ENCODE peak calls at places on chromosomes 2 and 18, in ten cellular contexts. B is NCI-H2029; S is fibroblast of gingiva; M is T-helper 2 cell; Z is endothelial cell; W is RPMI8226; L is stimulated activated CD8-positive, alpha-beta memory T cell treated with anti-CD3 and anti-CD28 coated beads, Interleukin-15, amount 100 ng/mL, for 24 hours; J is Kasumi-1; X is HFF-Myc; D is NCI-H2171 treated with DMSO at 0.1 percent for 48 hours. P is an unnamed sample.

GRCh38 chr18:71450258-71450657 is 1093.9 kb downstream of the CBLN2 start:
- DNase-seq in B (no peak), S (no peak), M (no peak), Z (no peak), W (no peak), L (no peak), J (no peak), X (no peak), D (no peak), P (no peak)

GRCh38 chr2:240655931-240656886 is 26.5 kb downstream of the AQP12B start:
- DNase-seq in B (no peak), S (no peak), M (no peak), Z (no peak), W (no peak), L (no peak), J (no peak), X (no peak), D (no peak), P (no peak)

GRCh38 chr18:59885579-59886163 is 14.1 kb upstream of the PMAIP1 start:
- DNase-seq in B (no peak), S (peak), M (no peak), Z (no peak), W (peak), L (no peak), J (peak), X (peak), D (no peak), P (peak)

GRCh38 chr2:179877601-179878364 is 16.4 kb upstream of the ZNF385B start:
- DNase-seq in B (no peak), S (no peak), M (no peak), Z (no peak), W (no peak), L (no peak), J (no peak), X (no peak), D (no peak), P (no peak)

GRCh38 chr2:32564417-32565035 is 63.3 kb upstream of the TTC27 start:
- DNase-seq in B (no peak), S (no peak), M (no peak), Z (no peak), W (no peak), L (no peak), J (no peak), X (no peak), D (no peak), P (no peak)

GRCh38 chr2:209368924-209369323 is 54.9 kb upstream of the MAP2 start:
- DNase-seq in B (peak), S (peak), M (no peak), Z (no peak), W (peak), L (no peak), J (no peak), X (peak), D (no peak), P (peak)

GRCh38 chr2:216215991-216216390 is 106.8 kb downstream of the XRCC5 start:
- DNase-seq in B (no peak), S (no peak), M (no peak), Z (no peak), W (peak), L (no peak), J (peak), X (peak), D (peak), P (peak)

GRCh38 chr2:239793851-239794250 is 231.3 kb downstream of the NDUFA10 start:
- DNase-seq in B (no peak), S (no peak), M (no peak), Z (no peak), W (no peak), L (no peak), J (no peak), X (no peak), D (no peak), P (no peak)

GRCh38 chr2:240711296-240711695 is 19.6 kb downstream of the AQP12A start:
- DNase-seq in B (no peak), S (no peak), M (no peak), Z (no peak), W (no peak), L (no peak), J (no peak), X (no peak), D (no peak), P (no peak)

GRCh38 chr18:36692331-36692730 is 136.5 kb downstream of the TPGS2 start:
- DNase-seq in B (no peak), S (peak), M (no peak), Z (no peak), W (no peak), L (no peak), J (no peak), X (peak), D (no peak), P (no peak)

GRCh38 chr2:18498531-18498930 is 61.9 kb downstream of the RDH14 start:
- DNase-seq in B (no peak), S (no peak), M (no peak), Z (no peak), W (no peak), L (no peak), J (no peak), X (no peak), D (no peak), P (peak)

GRCh38 chr2:239285071-239285931 is 115.5 kb downstream of the HDAC4 start:
- DNase-seq in B (no peak), S (no peak), M (no peak), Z (no peak), W (no peak), L (no peak), J (peak), X (no peak), D (no peak), P (no peak)

GRCh38 chr18:2912357-2913299 is 65.8 kb downstream of the EMILIN2 start:
- DNase-seq in B (no peak), S (no peak), M (no peak), Z (no peak), W (no peak), L (no peak), J (no peak), X (no peak), D (no peak), P (no peak)

GRCh38 chr2:233816334-233816733 is 38.0 kb downstream of the HJURP start:
- DNase-seq in B (no peak), S (no peak), M (no peak), Z (no peak), W (no peak), L (no peak), J (no peak), X (no peak), D (peak), P (no peak)

GRCh38 chr2:188610827-188611226 is 319.2 kb downstream of the GULP1 start:
- DNase-seq in B (no peak), S (no peak), M (no peak), Z (no peak), W (no peak), L (no peak), J (no peak), X (no peak), D (no peak), P (peak)

GRCh38 chr2:3254438-3254941 is 123.1 kb downstream of the EIPR1 start:
- DNase-seq in B (no peak), S (no peak), M (no peak), Z (no peak), W (no peak), L (no peak), J (no peak), X (no peak), D (peak), P (no peak)

GRCh38 chr2:175805442-175806114 is 196.5 kb downstream of the LNPK start:
- DNase-seq in B (no peak), S (no peak), M (no peak), Z (no peak), W (no peak), L (no peak), J (no peak), X (no peak), D (no peak), P (no peak)

GRCh38 chr2:25982273-25982967 is at the start of gene KIF3C:
- DNase-seq in B (peak), S (peak), M (peak), Z (peak), W (peak), L (peak), J (peak), X (no peak), D (peak), P (peak)

GRCh38 chr2:61887684-61888303 is 662 bp downstream of the CCT4 start:
- DNase-seq in B (no peak), S (peak), M (no peak), Z (no peak), W (peak), L (no peak), J (no peak), X (no peak), D (no peak), P (peak)

GRCh38 chr2:228938629-228939028 is 332.5 kb downstream of the PID1 start:
- DNase-seq in B (no peak), S (peak), M (no peak), Z (no peak), W (no peak), L (no peak), J (no peak), X (peak), D (no peak), P (no peak)

GRCh38 chr2:26314243-26314642 is 31.7 kb upstream of the SELENOI start:
- DNase-seq in B (no peak), S (no peak), M (no peak), Z (no peak), W (peak), L (no peak), J (no peak), X (no peak), D (peak), P (no peak)

GRCh38 chr2:234457421-234457820 is 39.5 kb downstream of the ARL4C start:
- DNase-seq in B (no peak), S (peak), M (no peak), Z (no peak), W (no peak), L (no peak), J (no peak), X (no peak), D (no peak), P (no peak)

GRCh38 chr2:204357175-204357695 is 188.0 kb upstream of the PARD3B start:
- DNase-seq in B (no peak), S (no peak), M (no peak), Z (no peak), W (no peak), L (no peak), J (no peak), X (no peak), D (peak), P (no peak)

GRCh38 chr2:10228611-10229365 is 73.9 kb upstream of the HPCAL1 start:
- DNase-seq in B (no peak), S (no peak), M (no peak), Z (no peak), W (no peak), L (no peak), J (no peak), X (no peak), D (no peak), P (no peak)

GRCh38 chr2:119431976-119432881 is 575 bp downstream of the TMEM37 start:
- DNase-seq in B (no peak), S (peak), M (no peak), Z (no peak), W (no peak), L (no peak), J (no peak), X (no peak), D (peak), P (peak)

GRCh38 chr2:29323961-29324360 is 208.7 kb downstream of the CLIP4 start:
- DNase-seq in B (peak), S (no peak), M (no peak), Z (no peak), W (no peak), L (no peak), J (no peak), X (no peak), D (peak), P (no peak)